ENCODE peak calls at places on chromosomes 12 and 14, in six cellular contexts. Y is cardiac muscle cell; R is neural progenitor cell; S is esophagus muscularis mucosa; C is A549; Q is CD8-positive, alpha-beta T cell. T is an unnamed sample.

GRCh38 chr12:100058482-100059029 is 73.8 kb upstream of the ANKS1B start:
- DNase-seq in Y (peak; percentile 87), R (no peak), S (no peak), C (no peak), Q (no peak), T (no peak)

GRCh38 chr14:61461808-61462275 is 140.5 kb downstream of the PRKCH start:
- DNase-seq in Y (peak; percentile 91), R (peak; percentile 71), S (peak; percentile 91), C (peak; percentile 73), Q (no peak), T (peak; percentile 40)

GRCh38 chr14:21940887-21941855 is 267.6 kb upstream of the OR4E1 start:
- DNase-seq in Y (peak; percentile 9), R (peak; percentile 44), S (no peak), C (peak; percentile 18), Q (peak; percentile 15), T (peak; percentile 27)

GRCh38 chr12:57216931-57217871 is 607 bp downstream of the NXPH4 start:
- DNase-seq in Y (no peak), R (no peak), S (no peak), C (peak; percentile 32), Q (no peak), T (peak; percentile 30)

GRCh38 chr12:66236969-66237368 is 48.0 kb downstream of the IRAK3 start:
- DNase-seq in Y (no peak), R (no peak), S (no peak), C (no peak), Q (no peak), T (no peak)

GRCh38 chr14:95935228-95935822 is 58.7 kb downstream of the TUNAR start:
- DNase-seq in Y (peak; percentile 37), R (peak; percentile 79), S (no peak), C (no peak), Q (no peak), T (no peak)

GRCh38 chr14:30980980-30981379 is 44.5 kb upstream of the AP4S1 start:
- DNase-seq in Y (no peak), R (no peak), S (no peak), C (no peak), Q (no peak), T (no peak)

GRCh38 chr14:31001339-31001658 is 24.1 kb upstream of the AP4S1 start:
- DNase-seq in Y (no peak), R (no peak), S (no peak), C (no peak), Q (no peak), T (no peak)

GRCh38 chr12:57621497-57622292 is 10.5 kb downstream of the ARHGEF25 start:
- DNase-seq in Y (peak; percentile 53), R (peak; percentile 81), S (no peak), C (peak; percentile 88), Q (peak; percentile 41), T (peak; percentile 43)

GRCh38 chr12:15707516-15708199 is 81.5 kb downstream of the EPS8 start:
- DNase-seq in Y (no peak), R (no peak), S (no peak), C (no peak), Q (no peak), T (no peak)

GRCh38 chr12:15708396-15709070 is 80.7 kb downstream of the EPS8 start:
- DNase-seq in Y (no peak), R (no peak), S (no peak), C (no peak), Q (no peak), T (no peak)

GRCh38 chr12:15705606-15706005 is 83.6 kb downstream of the EPS8 start:
- DNase-seq in Y (no peak), R (no peak), S (no peak), C (no peak), Q (no peak), T (no peak)

GRCh38 chr12:15709524-15709923 is 79.7 kb downstream of the EPS8 start:
- DNase-seq in Y (no peak), R (peak; percentile 69), S (no peak), C (no peak), Q (no peak), T (no peak)

DNA sequence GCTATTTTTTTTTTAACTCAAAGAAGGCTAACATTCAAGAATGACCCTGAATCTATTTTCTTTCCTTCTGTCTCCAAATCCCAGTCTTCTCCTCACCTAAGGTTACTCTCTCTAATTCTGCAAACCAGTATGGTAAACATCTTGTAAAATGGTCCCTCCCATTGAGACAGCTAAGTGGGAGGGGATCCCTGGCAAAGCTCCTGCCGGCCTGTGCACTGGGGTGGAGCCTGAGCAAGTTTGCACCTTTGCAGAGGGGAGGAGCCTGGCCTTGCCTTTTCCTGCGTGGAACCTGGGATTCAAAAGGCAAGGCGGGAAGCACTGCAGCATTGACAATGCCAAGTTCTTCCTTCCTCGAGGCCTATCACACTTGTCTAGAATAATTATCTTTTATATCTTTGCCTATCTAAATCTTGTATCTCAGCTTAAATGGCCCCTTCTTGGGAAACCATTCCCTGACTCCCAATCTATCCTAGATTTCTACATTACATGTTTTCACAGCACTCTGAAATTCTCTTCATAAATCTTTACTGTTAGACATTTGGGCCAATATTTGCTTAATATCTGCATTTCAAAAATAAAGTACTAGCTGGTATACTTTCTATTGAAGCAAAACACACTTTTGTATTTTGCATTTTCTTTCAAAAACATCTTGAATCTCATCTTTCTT is 83.0 kb downstream of the EPS8 start:
- DNase-seq in Y (no peak), R (peak; percentile 11), S (no peak), C (no peak), Q (no peak), T (no peak)
- H3K27ac ChIP-seq in Y (no peak overlapping the region), R (no peak overlapping the region), S (no peak overlapping the region), C (no peak overlapping the region), Q (no peak overlapping the region), T (no peak overlapping the region)

DNA sequence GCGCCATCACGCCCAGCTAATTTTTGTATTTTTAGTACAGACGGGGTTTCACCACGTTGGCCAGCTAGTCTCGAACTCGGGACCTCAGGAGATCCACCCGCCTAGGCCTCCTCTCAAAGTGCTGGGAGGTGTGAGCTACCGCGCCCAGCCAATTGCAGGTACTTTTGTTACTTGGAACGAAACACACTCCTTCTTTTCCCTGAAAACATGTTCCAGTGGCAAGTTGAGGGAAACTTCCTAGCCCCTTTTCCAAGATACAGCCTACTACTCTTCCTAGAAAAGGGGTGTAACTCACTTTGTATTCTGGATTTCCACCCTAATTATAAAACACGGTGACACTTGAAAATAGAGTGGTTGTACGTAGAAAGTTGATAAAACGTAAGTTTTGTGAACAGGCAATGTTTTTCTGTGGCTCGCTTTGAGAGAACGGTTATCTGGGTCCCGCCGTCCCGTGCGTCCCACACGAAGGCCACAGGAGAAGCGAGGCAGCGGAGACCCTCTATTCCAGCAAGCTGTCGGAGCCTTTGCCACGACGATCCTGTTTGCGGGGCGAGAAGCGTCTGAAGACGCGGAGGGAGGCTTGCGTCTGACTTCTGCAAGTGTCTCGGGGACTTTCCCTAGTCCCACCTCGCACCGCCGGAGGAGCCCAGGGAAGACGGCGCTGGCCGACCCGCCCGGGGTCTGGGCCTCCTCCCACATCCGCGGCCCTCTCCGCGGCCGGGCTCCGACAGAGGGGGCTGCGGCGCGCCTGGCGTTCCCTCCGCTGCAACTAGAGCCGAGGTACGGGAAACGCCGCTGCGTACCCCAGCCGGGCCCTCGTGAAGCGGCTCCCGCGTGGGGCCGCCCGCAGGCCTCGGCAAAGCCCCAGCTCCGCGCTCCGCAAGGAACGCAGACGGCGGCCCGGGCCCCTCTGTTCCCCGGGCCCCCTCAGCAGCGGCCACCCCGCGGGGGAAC is 745 bp downstream of the CDCA4 start:
- DNase-seq in Y (peak; percentile 46), R (peak; percentile 73), S (no peak), C (no peak), Q (peak; percentile 37), T (peak; percentile 54)
- H3K27ac ChIP-seq in Y (peak overlapping the region; percentile 96), R (peak overlapping the region; percentile 79), S (peak overlapping the region; percentile 83), C (peak overlapping the region; percentile 97), Q (peak overlapping the region; percentile 69), T (peak overlapping the region; percentile 84)

GRCh38 chr14:75262641-75263040 is 16.0 kb upstream of the FOS start:
- DNase-seq in Y (no peak), R (no peak), S (no peak), C (no peak), Q (no peak), T (no peak)
- H3K27ac ChIP-seq in Y (no peak overlapping the region), R (no peak overlapping the region), S (no peak overlapping the region), C (no peak overlapping the region), Q (no peak overlapping the region), T (no peak overlapping the region)

GRCh38 chr14:55706341-55706684 is 126.3 kb downstream of the KTN1 start:
- DNase-seq in Y (no peak), R (no peak), S (no peak), C (no peak), Q (no peak), T (no peak)
- H3K27ac ChIP-seq in Y (no peak overlapping the region), R (no peak overlapping the region), S (no peak overlapping the region), C (no peak overlapping the region), Q (no peak overlapping the region), T (no peak overlapping the region)

GRCh38 chr14:23535943-23536342 is 15.6 kb downstream of the ZFHX2 start:
- DNase-seq in Y (no peak), R (no peak), S (no peak), C (no peak), Q (no peak), T (no peak)

GRCh38 chr14:23538785-23539184 is 12.8 kb downstream of the ZFHX2 start:
- DNase-seq in Y (peak; percentile 53), R (peak; percentile 50), S (no peak), C (no peak), Q (no peak), T (no peak)

GRCh38 chr14:23536494-23536893 is 15.1 kb downstream of the ZFHX2 start:
- DNase-seq in Y (no peak), R (no peak), S (no peak), C (no peak), Q (no peak), T (no peak)

GRCh38 chr14:23538049-23538718 is 13.4 kb downstream of the ZFHX2 start:
- DNase-seq in Y (no peak), R (no peak), S (no peak), C (no peak), Q (no peak), T (no peak)

DNA sequence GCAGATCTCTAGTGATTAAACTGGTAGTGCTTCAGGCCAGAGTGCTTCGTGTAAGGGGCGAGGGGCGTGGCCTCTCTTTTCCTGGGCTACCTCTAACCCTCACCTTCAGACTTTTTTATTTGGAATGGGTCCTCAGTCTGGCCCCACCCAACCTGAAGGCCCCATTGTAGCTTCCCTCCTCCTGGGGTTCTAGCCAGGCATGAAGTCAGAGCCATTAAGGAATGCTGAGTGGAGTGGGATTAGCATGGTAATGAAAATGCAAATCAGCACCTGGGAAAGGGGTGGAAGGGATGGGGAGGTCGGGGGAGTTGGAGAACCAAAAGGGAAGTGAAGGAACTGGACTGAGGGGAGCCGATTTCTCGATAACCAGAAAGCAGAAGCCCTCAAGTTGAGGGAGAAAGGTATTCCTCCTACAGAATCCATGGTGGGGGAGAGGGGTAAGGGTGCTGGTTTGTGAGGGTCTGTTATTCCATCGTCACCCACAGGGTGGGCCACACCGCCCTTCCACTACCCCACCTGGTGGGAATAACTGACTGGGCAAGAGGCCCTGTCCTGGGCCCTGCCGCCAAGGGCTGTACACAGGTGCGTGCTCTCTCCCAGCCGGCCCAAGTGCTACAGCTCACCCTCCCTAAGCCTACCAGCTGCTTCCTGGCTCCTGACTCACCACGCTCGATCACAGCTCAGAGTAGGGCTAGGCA is 14.1 kb downstream of the ZFHX2 start:
- DNase-seq in Y (no peak), R (peak; percentile 63), S (no peak), C (no peak), Q (no peak), T (no peak)
- H3K27ac ChIP-seq in Y (no peak overlapping the region), R (peak overlapping the region; percentile 74), S (no peak overlapping the region), C (no peak overlapping the region), Q (no peak overlapping the region), T (no peak overlapping the region)

T was measured in CD4-positive, CD25-positive, alpha-beta regulatory T cell.